ENCODE peak calls at places on chromosomes 1 and 21, in ten cellular contexts. One of them, this sample, is unnamed.

GRCh38 chr1:231091853-231092301 is 51.8 kb upstream of the FAM89A start:
- DNase-seq in Ammon's horn: peak
- DNase-seq in HTR-8/SVneo: peak
- DNase-seq in NCI-H2107: no peak
- DNase-seq in EH: peak
- DNase-seq in NB4: peak
- DNase-seq in LoVo: peak
- DNase-seq in cardiac fibroblast: peak
- DNase-seq in fibroblast of gingiva: no peak
- DNase-seq in amniotic epithelial cell: peak
- DNase-seq in this sample: peak

GRCh38 chr1:9289724-9290493 is 2.8 kb upstream of the SPSB1 start:
- DNase-seq in Ammon's horn: no peak
- DNase-seq in HTR-8/SVneo: peak
- DNase-seq in NCI-H2107: no peak
- DNase-seq in EH: peak
- DNase-seq in NB4: peak
- DNase-seq in LoVo: no peak
- DNase-seq in cardiac fibroblast: peak
- DNase-seq in fibroblast of gingiva: peak
- DNase-seq in amniotic epithelial cell: peak
- DNase-seq in this sample: no peak

GRCh38 chr1:27026621-27027574 is 14.2 kb upstream of the TENT5B start:
- DNase-seq in Ammon's horn: no peak
- DNase-seq in HTR-8/SVneo: no peak
- DNase-seq in NCI-H2107: peak
- DNase-seq in EH: peak
- DNase-seq in NB4: no peak
- DNase-seq in LoVo: no peak
- DNase-seq in cardiac fibroblast: peak
- DNase-seq in fibroblast of gingiva: peak
- DNase-seq in amniotic epithelial cell: peak
- DNase-seq in this sample: no peak

GRCh38 chr1:66302184-66302742 is 231.7 kb upstream of the SGIP1 start:
- DNase-seq in Ammon's horn: no peak
- DNase-seq in HTR-8/SVneo: no peak
- DNase-seq in NCI-H2107: no peak
- DNase-seq in EH: no peak
- DNase-seq in NB4: no peak
- DNase-seq in LoVo: no peak
- DNase-seq in cardiac fibroblast: no peak
- DNase-seq in fibroblast of gingiva: no peak
- DNase-seq in amniotic epithelial cell: no peak
- DNase-seq in this sample: no peak

GRCh38 chr1:222618880-222619321 is 1.0 kb downstream of the MIA3 start:
- DNase-seq in Ammon's horn: peak
- DNase-seq in HTR-8/SVneo: peak
- DNase-seq in NCI-H2107: no peak
- DNase-seq in EH: peak
- DNase-seq in NB4: peak
- DNase-seq in LoVo: no peak
- DNase-seq in cardiac fibroblast: peak
- DNase-seq in fibroblast of gingiva: peak
- DNase-seq in amniotic epithelial cell: peak
- DNase-seq in this sample: peak

GRCh38 chr21:46295177-46295711 is 9.1 kb downstream of the YBEY start:
- DNase-seq in Ammon's horn: no peak
- DNase-seq in HTR-8/SVneo: no peak
- DNase-seq in NCI-H2107: no peak
- DNase-seq in EH: peak
- DNase-seq in NB4: peak
- DNase-seq in LoVo: no peak
- DNase-seq in cardiac fibroblast: peak
- DNase-seq in fibroblast of gingiva: no peak
- DNase-seq in amniotic epithelial cell: peak
- DNase-seq in this sample: no peak

GRCh38 chr1:27650527-27651175 is 15.7 kb upstream of the FGR start:
- DNase-seq in Ammon's horn: no peak
- DNase-seq in HTR-8/SVneo: peak
- DNase-seq in NCI-H2107: peak
- DNase-seq in EH: peak
- DNase-seq in NB4: peak
- DNase-seq in LoVo: peak
- DNase-seq in cardiac fibroblast: peak
- DNase-seq in fibroblast of gingiva: peak
- DNase-seq in amniotic epithelial cell: peak
- DNase-seq in this sample: no peak

GRCh38 chr1:2802421-2802961 is 998 bp upstream of the TTC34 start:
- DNase-seq in Ammon's horn: no peak
- DNase-seq in HTR-8/SVneo: no peak
- DNase-seq in NCI-H2107: no peak
- DNase-seq in EH: no peak
- DNase-seq in NB4: no peak
- DNase-seq in LoVo: no peak
- DNase-seq in cardiac fibroblast: no peak
- DNase-seq in fibroblast of gingiva: no peak
- DNase-seq in amniotic epithelial cell: no peak
- DNase-seq in this sample: no peak

GRCh38 chr1:156709743-156710489 is 4.5 kb upstream of the CRABP2 start:
- DNase-seq in Ammon's horn: peak
- DNase-seq in HTR-8/SVneo: peak
- DNase-seq in NCI-H2107: peak
- DNase-seq in EH: peak
- DNase-seq in NB4: no peak
- DNase-seq in LoVo: peak
- DNase-seq in cardiac fibroblast: peak
- DNase-seq in fibroblast of gingiva: peak
- DNase-seq in amniotic epithelial cell: peak
- DNase-seq in this sample: peak

GRCh38 chr1:101122452-101123166 is 97.0 kb upstream of the DPH5 start:
- DNase-seq in Ammon's horn: no peak
- DNase-seq in HTR-8/SVneo: no peak
- DNase-seq in NCI-H2107: no peak
- DNase-seq in EH: no peak
- DNase-seq in NB4: no peak
- DNase-seq in LoVo: no peak
- DNase-seq in cardiac fibroblast: no peak
- DNase-seq in fibroblast of gingiva: no peak
- DNase-seq in amniotic epithelial cell: no peak
- DNase-seq in this sample: no peak

GRCh38 chr1:23092447-23092846 is 73.2 kb downstream of the KDM1A start:
- DNase-seq in Ammon's horn: no peak
- DNase-seq in HTR-8/SVneo: no peak
- DNase-seq in NCI-H2107: no peak
- DNase-seq in EH: no peak
- DNase-seq in NB4: no peak
- DNase-seq in LoVo: no peak
- DNase-seq in cardiac fibroblast: no peak
- DNase-seq in fibroblast of gingiva: no peak
- DNase-seq in amniotic epithelial cell: no peak
- DNase-seq in this sample: no peak

GRCh38 chr1:64864018-64864945 is 102.1 kb downstream of the JAK1 start:
- DNase-seq in Ammon's horn: peak
- DNase-seq in HTR-8/SVneo: no peak
- DNase-seq in NCI-H2107: no peak
- DNase-seq in EH: no peak
- DNase-seq in NB4: peak
- DNase-seq in LoVo: peak
- DNase-seq in cardiac fibroblast: peak
- DNase-seq in fibroblast of gingiva: no peak
- DNase-seq in amniotic epithelial cell: no peak
- DNase-seq in this sample: peak

GRCh38 chr1:239976130-239976968 is 115.3 kb upstream of the FMN2 start:
- DNase-seq in Ammon's horn: peak
- DNase-seq in HTR-8/SVneo: peak
- DNase-seq in NCI-H2107: peak
- DNase-seq in EH: peak
- DNase-seq in NB4: peak
- DNase-seq in LoVo: peak
- DNase-seq in cardiac fibroblast: peak
- DNase-seq in fibroblast of gingiva: peak
- DNase-seq in amniotic epithelial cell: peak
- DNase-seq in this sample: peak

GRCh38 chr1:50978144-50978851 is 8.3 kb downstream of the CDKN2C start:
- DNase-seq in Ammon's horn: peak
- DNase-seq in HTR-8/SVneo: no peak
- DNase-seq in NCI-H2107: peak
- DNase-seq in EH: peak
- DNase-seq in NB4: peak
- DNase-seq in LoVo: peak
- DNase-seq in cardiac fibroblast: peak
- DNase-seq in fibroblast of gingiva: peak
- DNase-seq in amniotic epithelial cell: no peak
- DNase-seq in this sample: peak